ENCODE peak calls at places on chromosomes 6 and 20, in eight cellular contexts. O is cardiac fibroblast; H is CD8-positive, alpha-beta T cell; C is suprapubic skin; N is tibial nerve; F is spleen; V is IMR-90; U is RWPE1. X is an unnamed sample.

GRCh38 chr20:13788167-13788834 is 3.5 kb downstream of the NDUFAF5 start:
- DNase-seq in O (peak), H (peak), C (no peak), N (no peak), F (no peak), V (peak), U (peak), X (no peak)

GRCh38 chr6:25883991-25884390 is 9.9 kb upstream of the SLC17A3 start:
- DNase-seq in O (peak), H (no peak), C (no peak), N (no peak), F (no peak), V (peak), U (peak), X (no peak)

GRCh38 chr20:4444404-4444803 is 277.3 kb upstream of the PRND start:
- DNase-seq in O (peak), H (no peak), C (no peak), N (no peak), F (no peak), V (peak), U (peak), X (no peak)

GRCh38 chr20:44392776-44393607 is 37.5 kb downstream of the HNF4A start:
- DNase-seq in O (no peak), H (no peak), C (no peak), N (no peak), F (no peak), V (no peak), U (no peak), X (no peak)

GRCh38 chr6:138403324-138403800 is 661 bp upstream of the HEBP2 start:
- DNase-seq in O (peak), H (peak), C (peak), N (no peak), F (peak), V (no peak), U (peak), X (no peak)

GRCh38 chr20:38250607-38251006 is 9.9 kb downstream of the KIAA1755 start:
- DNase-seq in O (no peak), H (no peak), C (peak), N (no peak), F (peak), V (no peak), U (no peak), X (no peak)

GRCh38 chr6:35585688-35586087 is 73.0 kb upstream of the TULP1 start:
- DNase-seq in O (no peak), H (no peak), C (no peak), N (no peak), F (no peak), V (no peak), U (no peak), X (no peak)

GRCh38 chr20:25461281-25461650 is 53.8 kb downstream of the GINS1 start:
- DNase-seq in O (no peak), H (no peak), C (no peak), N (no peak), F (peak), V (no peak), U (no peak), X (no peak)

GRCh38 chr6:18506387-18507017 is 119.4 kb downstream of the RNF144B start:
- DNase-seq in O (peak), H (no peak), C (no peak), N (no peak), F (no peak), V (peak), U (no peak), X (no peak)

GRCh38 chr20:9485614-9486325 is 28.6 kb upstream of the LAMP5 start:
- DNase-seq in O (no peak), H (no peak), C (no peak), N (no peak), F (no peak), V (no peak), U (no peak), X (no peak)

GRCh38 chr6:113414511-113414910 is 442.6 kb upstream of the MARCKS start:
- DNase-seq in O (peak), H (no peak), C (no peak), N (no peak), F (no peak), V (peak), U (peak), X (no peak)

GRCh38 chr6:35292494-35292893 is 5.1 kb upstream of the DEF6 start:
- DNase-seq in O (no peak), H (no peak), C (peak), N (no peak), F (no peak), V (no peak), U (no peak), X (no peak)

GRCh38 chr6:20403766-20404640 is 2.3 kb downstream of the E2F3 start:
- DNase-seq in O (peak), H (peak), C (no peak), N (no peak), F (no peak), V (peak), U (peak), X (no peak)

GRCh38 chr6:70166088-70166958 is 136.6 kb downstream of the COL9A1 start:
- DNase-seq in O (peak), H (no peak), C (no peak), N (peak), F (peak), V (peak), U (peak), X (peak)

GRCh38 chr6:116316772-116317467 is 37.2 kb upstream of the TSPYL1 start:
- DNase-seq in O (peak), H (no peak), C (no peak), N (no peak), F (no peak), V (no peak), U (no peak), X (no peak)

GRCh38 chr20:43938932-43939761 is 24.5 kb downstream of the TOX2 start:
- DNase-seq in O (peak), H (no peak), C (no peak), N (peak), F (no peak), V (peak), U (peak), X (no peak)

GRCh38 chr6:101439790-101440189 is 46.3 kb downstream of the GRIK2 start:
- DNase-seq in O (peak), H (no peak), C (no peak), N (no peak), F (no peak), V (peak), U (no peak), X (no peak)

GRCh38 chr6:48570656-48571055 is 459.7 kb upstream of the PTCHD4 start:
- DNase-seq in O (no peak), H (no peak), C (no peak), N (no peak), F (no peak), V (no peak), U (no peak), X (no peak)

GRCh38 chr20:25286917-25287316 is 39.0 kb downstream of the PYGB start:
- DNase-seq in O (no peak), H (no peak), C (peak), N (peak), F (peak), V (no peak), U (no peak), X (no peak)

GRCh38 chr20:6152777-6153176 is 29.9 kb upstream of the FERMT1 start:
- DNase-seq in O (no peak), H (no peak), C (no peak), N (no peak), F (no peak), V (no peak), U (no peak), X (no peak)

GRCh38 chr6:72322778-72323177 is 299.1 kb upstream of the KCNQ5 start:
- DNase-seq in O (no peak), H (no peak), C (no peak), N (no peak), F (no peak), V (no peak), U (no peak), X (no peak)

GRCh38 chr20:44180814-44181213 is 6.2 kb downstream of the JPH2 start:
- DNase-seq in O (peak), H (no peak), C (no peak), N (no peak), F (no peak), V (peak), U (no peak), X (no peak)

GRCh38 chr6:43774776-43775583 is 5.0 kb downstream of the VEGFA start:
- DNase-seq in O (peak), H (peak), C (peak), N (peak), F (peak), V (peak), U (peak), X (no peak)

GRCh38 chr6:50939931-50940330 is 121.3 kb downstream of the TFAP2B start:
- DNase-seq in O (no peak), H (no peak), C (no peak), N (no peak), F (no peak), V (no peak), U (no peak), X (no peak)

GRCh38 chr6:71721642-71722041 is 164.7 kb upstream of the RIMS1 start:
- DNase-seq in O (peak), H (no peak), C (no peak), N (no peak), F (no peak), V (peak), U (no peak), X (no peak)

GRCh38 chr6:170208651-170209353 is 82.1 kb downstream of the DLL1 start:
- DNase-seq in O (no peak), H (no peak), C (no peak), N (no peak), F (peak), V (no peak), U (no peak), X (no peak)

GRCh38 chr6:144543006-144543871 is 258.1 kb downstream of the UTRN start:
- DNase-seq in O (peak), H (no peak), C (no peak), N (no peak), F (no peak), V (peak), U (peak), X (no peak)

GRCh38 chr20:64232794-64233193 is 22.8 kb upstream of the PCMTD2 start:
- DNase-seq in O (no peak), H (no peak), C (no peak), N (no peak), F (peak), V (no peak), U (no peak), X (no peak)

GRCh38 chr6:95866732-95867131 is 149.0 kb upstream of the FUT9 start:
- DNase-seq in O (peak), H (no peak), C (no peak), N (no peak), F (no peak), V (no peak), U (peak), X (no peak)

GRCh38 chr6:130293800-130294199 is 71.0 kb upstream of the SAMD3 start:
- DNase-seq in O (peak), H (peak), C (no peak), N (no peak), F (no peak), V (peak), U (peak), X (no peak)

GRCh38 chr6:159461998-159462397 is 231.0 kb downstream of the SOD2 start:
- DNase-seq in O (no peak), H (no peak), C (no peak), N (no peak), F (no peak), V (no peak), U (no peak), X (no peak)
- TF ChIP-seq CTCF in O (no peak), H (no peak), C (no peak), N (no peak), F (no peak), V (no peak), U (no peak), X (no peak)

GRCh38 chr20:50381771-50382593 is 128.2 kb upstream of the PTPN1 start:
- DNase-seq in O (no peak), H (no peak), C (no peak), N (no peak), F (no peak), V (no peak), U (no peak), X (no peak)

GRCh38 chr20:50379049-50379990 is 130.9 kb upstream of the PTPN1 start:
- DNase-seq in O (peak), H (no peak), C (peak), N (peak), F (peak), V (peak), U (no peak), X (peak)

GRCh38 chr20:50379991-50380696 is 130.0 kb upstream of the PTPN1 start:
- DNase-seq in O (no peak), H (no peak), C (no peak), N (no peak), F (no peak), V (no peak), U (no peak), X (no peak)

GRCh38 chr20:50381053-50381732 is 129.0 kb upstream of the PTPN1 start:
- DNase-seq in O (no peak), H (no peak), C (no peak), N (no peak), F (no peak), V (no peak), U (no peak), X (no peak)

DNA sequence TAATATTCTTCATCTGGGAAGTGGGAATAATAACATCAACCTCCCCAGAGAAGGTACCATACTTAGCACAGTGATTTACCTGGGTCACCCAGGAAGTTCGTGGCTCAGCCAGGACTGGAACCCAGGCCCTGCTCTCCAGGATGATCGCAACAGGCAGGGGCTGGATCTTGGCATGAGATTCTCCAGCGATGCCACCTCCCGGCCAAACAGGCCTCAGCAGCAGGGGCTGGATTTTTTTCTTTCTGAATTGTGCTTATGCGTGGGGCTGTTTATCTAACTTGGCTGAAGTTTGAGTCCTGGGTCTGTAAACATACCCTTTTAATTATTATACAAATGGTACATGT is 129.5 kb upstream of the PTPN1 start:
- DNase-seq in O (peak), H (no peak), C (no peak), N (no peak), F (no peak), V (peak), U (no peak), X (no peak)
- TF ChIP-seq CTCF in O (peak), H (no peak), C (no peak), N (peak), F (no peak), V (peak), U (no peak), X (no peak)

DNA sequence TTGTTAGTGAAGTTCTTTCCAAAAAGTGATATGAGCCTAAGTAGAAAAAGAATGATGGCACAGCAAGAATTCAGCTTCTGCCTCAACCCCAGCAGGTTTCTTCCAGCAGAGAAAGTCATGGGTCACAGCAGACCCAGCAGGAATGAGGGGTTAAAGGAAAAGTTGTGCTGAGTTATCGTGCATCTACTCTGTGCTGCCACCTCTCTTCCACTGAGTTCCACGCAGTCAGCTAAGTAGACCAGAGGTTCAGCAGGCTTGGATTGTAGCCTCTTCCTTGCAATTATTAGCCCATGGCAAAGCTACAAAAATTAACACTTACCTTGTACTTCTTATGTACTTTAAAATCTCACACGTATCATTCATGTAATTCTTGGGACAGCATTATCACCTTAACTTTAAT is 510.8 kb downstream of the PTPRT start:
- DNase-seq in O (no peak), H (no peak), C (no peak), N (no peak), F (no peak), V (no peak), U (no peak), X (no peak)
- TF ChIP-seq CTCF in O (no peak), H (no peak), C (no peak), N (no peak), F (no peak), V (no peak), U (peak), X (no peak)

DNA sequence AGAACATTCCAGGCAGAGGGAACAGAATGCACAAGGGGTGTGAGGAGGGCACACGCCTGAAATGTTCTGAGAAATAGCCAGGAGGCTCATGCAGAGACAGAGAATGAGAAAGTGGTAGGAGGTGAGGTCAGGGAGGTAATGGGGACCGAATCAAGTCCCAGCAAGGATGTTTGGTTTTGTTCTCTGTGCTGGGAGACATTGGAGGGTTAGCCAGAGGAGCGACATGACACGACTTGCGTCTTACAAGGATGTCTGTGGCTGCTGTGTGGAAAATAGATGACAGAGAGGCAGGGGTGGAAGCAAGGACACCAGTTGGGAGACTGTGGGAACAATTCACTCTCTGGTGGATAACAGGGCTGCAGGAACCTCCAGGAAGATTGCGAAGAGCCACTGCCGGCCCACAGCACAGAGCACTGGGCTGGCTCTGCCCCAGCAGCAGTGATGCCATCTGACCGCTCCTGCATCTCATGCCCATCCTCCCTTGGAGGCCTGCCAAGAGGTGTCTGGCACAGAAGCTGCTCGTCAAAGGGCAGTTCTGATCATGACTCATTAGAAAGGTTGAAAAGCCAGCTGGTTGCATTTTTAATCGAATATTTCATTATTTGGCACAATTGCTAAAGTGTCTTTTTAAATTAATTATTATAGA is 57.7 kb upstream of the CD83 start:
- DNase-seq in O (no peak), H (no peak), C (no peak), N (no peak), F (no peak), V (no peak), U (peak), X (no peak)
- TF ChIP-seq CTCF in O (no peak), H (no peak), C (no peak), N (no peak), F (no peak), V (no peak), U (no peak), X (no peak)

GRCh38 chr20:57998276-57998675 is 230.2 kb downstream of the ANKRD60 start:
- DNase-seq in O (no peak), H (no peak), C (no peak), N (no peak), F (no peak), V (no peak), U (no peak), X (no peak)
- TF ChIP-seq CTCF in O (no peak), H (no peak), C (no peak), N (no peak), F (no peak), V (no peak), U (no peak), X (no peak)

GRCh38 chr20:57061058-57061900 is 205.2 kb downstream of the BMP7 start:
- DNase-seq in O (no peak), H (no peak), C (no peak), N (no peak), F (no peak), V (no peak), U (peak), X (no peak)
- TF ChIP-seq CTCF in O (no peak), H (no peak), C (no peak), N (no peak), F (no peak), V (peak), U (no peak), X (no peak)

X was measured in omental fat pad.